ENCODE peak calls at places on chromosomes 11 and 22, in six cellular contexts. One of them, this sample, is unnamed.

GRCh38 chr22:43435851-43436535 is 24.2 kb downstream of the MPPED1 start:
- DNase-seq in stimulated activated CD4-positive, alpha-beta T cell treated with anti-CD3 and anti-CD28 coated beads, Interleukin-1b, Interleukin-23, amount 100 ng/mL, for 24 hours: no peak
- DNase-seq in NCI-H748 treated with DMSO at 0.1 percent for 48 hours: peak
- DNase-seq in prostate gland: peak
- DNase-seq in stimulated activated CD8-positive, alpha-beta memory T cell treated with anti-CD3 and anti-CD28 coated beads, Interleukin-15, amount 100 ng/mL, for 24 hours: no peak
- DNase-seq in mammary epithelial cell: no peak
- DNase-seq in this sample: peak

GRCh38 chr22:21866821-21867527 is 471 bp downstream of the MAPK1 start:
- DNase-seq in stimulated activated CD4-positive, alpha-beta T cell treated with anti-CD3 and anti-CD28 coated beads, Interleukin-1b, Interleukin-23, amount 100 ng/mL, for 24 hours: no peak
- DNase-seq in NCI-H748 treated with DMSO at 0.1 percent for 48 hours: no peak
- DNase-seq in prostate gland: no peak
- DNase-seq in stimulated activated CD8-positive, alpha-beta memory T cell treated with anti-CD3 and anti-CD28 coated beads, Interleukin-15, amount 100 ng/mL, for 24 hours: no peak
- DNase-seq in mammary epithelial cell: no peak
- DNase-seq in this sample: no peak

GRCh38 chr11:23423119-23423518 is 562.8 kb upstream of the CCDC179 start:
- DNase-seq in stimulated activated CD4-positive, alpha-beta T cell treated with anti-CD3 and anti-CD28 coated beads, Interleukin-1b, Interleukin-23, amount 100 ng/mL, for 24 hours: no peak
- DNase-seq in NCI-H748 treated with DMSO at 0.1 percent for 48 hours: no peak
- DNase-seq in prostate gland: no peak
- DNase-seq in stimulated activated CD8-positive, alpha-beta memory T cell treated with anti-CD3 and anti-CD28 coated beads, Interleukin-15, amount 100 ng/mL, for 24 hours: no peak
- DNase-seq in mammary epithelial cell: no peak
- DNase-seq in this sample: no peak

GRCh38 chr22:43862074-43862881 is at the start of gene SULT4A1:
- DNase-seq in stimulated activated CD4-positive, alpha-beta T cell treated with anti-CD3 and anti-CD28 coated beads, Interleukin-1b, Interleukin-23, amount 100 ng/mL, for 24 hours: no peak
- DNase-seq in NCI-H748 treated with DMSO at 0.1 percent for 48 hours: peak
- DNase-seq in prostate gland: no peak
- DNase-seq in stimulated activated CD8-positive, alpha-beta memory T cell treated with anti-CD3 and anti-CD28 coated beads, Interleukin-15, amount 100 ng/mL, for 24 hours: no peak
- DNase-seq in mammary epithelial cell: peak
- DNase-seq in this sample: peak

GRCh38 chr11:124669193-124669592 is 4.3 kb downstream of the SIAE start:
- DNase-seq in stimulated activated CD4-positive, alpha-beta T cell treated with anti-CD3 and anti-CD28 coated beads, Interleukin-1b, Interleukin-23, amount 100 ng/mL, for 24 hours: no peak
- DNase-seq in NCI-H748 treated with DMSO at 0.1 percent for 48 hours: peak
- DNase-seq in prostate gland: peak
- DNase-seq in stimulated activated CD8-positive, alpha-beta memory T cell treated with anti-CD3 and anti-CD28 coated beads, Interleukin-15, amount 100 ng/mL, for 24 hours: no peak
- DNase-seq in mammary epithelial cell: no peak
- DNase-seq in this sample: no peak

GRCh38 chr11:97224396-97224795 is 834.6 kb downstream of the JRKL start:
- DNase-seq in stimulated activated CD4-positive, alpha-beta T cell treated with anti-CD3 and anti-CD28 coated beads, Interleukin-1b, Interleukin-23, amount 100 ng/mL, for 24 hours: no peak
- DNase-seq in NCI-H748 treated with DMSO at 0.1 percent for 48 hours: no peak
- DNase-seq in prostate gland: no peak
- DNase-seq in stimulated activated CD8-positive, alpha-beta memory T cell treated with anti-CD3 and anti-CD28 coated beads, Interleukin-15, amount 100 ng/mL, for 24 hours: no peak
- DNase-seq in mammary epithelial cell: no peak
- DNase-seq in this sample: no peak

GRCh38 chr11:133553885-133554586 is 21.7 kb upstream of the OPCML start:
- DNase-seq in stimulated activated CD4-positive, alpha-beta T cell treated with anti-CD3 and anti-CD28 coated beads, Interleukin-1b, Interleukin-23, amount 100 ng/mL, for 24 hours: no peak
- DNase-seq in NCI-H748 treated with DMSO at 0.1 percent for 48 hours: no peak
- DNase-seq in prostate gland: no peak
- DNase-seq in stimulated activated CD8-positive, alpha-beta memory T cell treated with anti-CD3 and anti-CD28 coated beads, Interleukin-15, amount 100 ng/mL, for 24 hours: no peak
- DNase-seq in mammary epithelial cell: no peak
- DNase-seq in this sample: no peak

GRCh38 chr22:44566911-44567310 is 68.9 kb upstream of the RTL6 start:
- DNase-seq in stimulated activated CD4-positive, alpha-beta T cell treated with anti-CD3 and anti-CD28 coated beads, Interleukin-1b, Interleukin-23, amount 100 ng/mL, for 24 hours: no peak
- DNase-seq in NCI-H748 treated with DMSO at 0.1 percent for 48 hours: no peak
- DNase-seq in prostate gland: no peak
- DNase-seq in stimulated activated CD8-positive, alpha-beta memory T cell treated with anti-CD3 and anti-CD28 coated beads, Interleukin-15, amount 100 ng/mL, for 24 hours: no peak
- DNase-seq in mammary epithelial cell: no peak
- DNase-seq in this sample: no peak

GRCh38 chr11:100949443-100949842 is 180.2 kb downstream of the PGR start:
- DNase-seq in stimulated activated CD4-positive, alpha-beta T cell treated with anti-CD3 and anti-CD28 coated beads, Interleukin-1b, Interleukin-23, amount 100 ng/mL, for 24 hours: no peak
- DNase-seq in NCI-H748 treated with DMSO at 0.1 percent for 48 hours: no peak
- DNase-seq in prostate gland: no peak
- DNase-seq in stimulated activated CD8-positive, alpha-beta memory T cell treated with anti-CD3 and anti-CD28 coated beads, Interleukin-15, amount 100 ng/mL, for 24 hours: no peak
- DNase-seq in mammary epithelial cell: no peak
- DNase-seq in this sample: no peak

GRCh38 chr11:98940913-98941312 is 79.8 kb upstream of the CNTN5 start:
- DNase-seq in stimulated activated CD4-positive, alpha-beta T cell treated with anti-CD3 and anti-CD28 coated beads, Interleukin-1b, Interleukin-23, amount 100 ng/mL, for 24 hours: no peak
- DNase-seq in NCI-H748 treated with DMSO at 0.1 percent for 48 hours: no peak
- DNase-seq in prostate gland: no peak
- DNase-seq in stimulated activated CD8-positive, alpha-beta memory T cell treated with anti-CD3 and anti-CD28 coated beads, Interleukin-15, amount 100 ng/mL, for 24 hours: no peak
- DNase-seq in mammary epithelial cell: no peak
- DNase-seq in this sample: no peak

GRCh38 chr11:75717608-75718403 is at the start of gene MOGAT2:
- DNase-seq in stimulated activated CD4-positive, alpha-beta T cell treated with anti-CD3 and anti-CD28 coated beads, Interleukin-1b, Interleukin-23, amount 100 ng/mL, for 24 hours: no peak
- DNase-seq in NCI-H748 treated with DMSO at 0.1 percent for 48 hours: no peak
- DNase-seq in prostate gland: peak
- DNase-seq in stimulated activated CD8-positive, alpha-beta memory T cell treated with anti-CD3 and anti-CD28 coated beads, Interleukin-15, amount 100 ng/mL, for 24 hours: no peak
- DNase-seq in mammary epithelial cell: no peak
- DNase-seq in this sample: no peak

GRCh38 chr11:120959189-120959588 is 64.7 kb upstream of the TBCEL start:
- DNase-seq in stimulated activated CD4-positive, alpha-beta T cell treated with anti-CD3 and anti-CD28 coated beads, Interleukin-1b, Interleukin-23, amount 100 ng/mL, for 24 hours: no peak
- DNase-seq in NCI-H748 treated with DMSO at 0.1 percent for 48 hours: peak
- DNase-seq in prostate gland: no peak
- DNase-seq in stimulated activated CD8-positive, alpha-beta memory T cell treated with anti-CD3 and anti-CD28 coated beads, Interleukin-15, amount 100 ng/mL, for 24 hours: no peak
- DNase-seq in mammary epithelial cell: no peak
- DNase-seq in this sample: no peak

GRCh38 chr11:2701898-2702434 is 2.2 kb upstream of the KCNQ1OT1 start:
- DNase-seq in stimulated activated CD4-positive, alpha-beta T cell treated with anti-CD3 and anti-CD28 coated beads, Interleukin-1b, Interleukin-23, amount 100 ng/mL, for 24 hours: no peak
- DNase-seq in NCI-H748 treated with DMSO at 0.1 percent for 48 hours: no peak
- DNase-seq in prostate gland: no peak
- DNase-seq in stimulated activated CD8-positive, alpha-beta memory T cell treated with anti-CD3 and anti-CD28 coated beads, Interleukin-15, amount 100 ng/mL, for 24 hours: no peak
- DNase-seq in mammary epithelial cell: no peak
- DNase-seq in this sample: no peak

GRCh38 chr11:1653541-1654387 is 24.2 kb downstream of the KRTAP5-5 start:
- DNase-seq in stimulated activated CD4-positive, alpha-beta T cell treated with anti-CD3 and anti-CD28 coated beads, Interleukin-1b, Interleukin-23, amount 100 ng/mL, for 24 hours: no peak
- DNase-seq in NCI-H748 treated with DMSO at 0.1 percent for 48 hours: no peak
- DNase-seq in prostate gland: no peak
- DNase-seq in stimulated activated CD8-positive, alpha-beta memory T cell treated with anti-CD3 and anti-CD28 coated beads, Interleukin-15, amount 100 ng/mL, for 24 hours: no peak
- DNase-seq in mammary epithelial cell: no peak
- DNase-seq in this sample: no peak

GRCh38 chr22:38941488-38941987 is 15.9 kb upstream of the APOBEC3A start:
- DNase-seq in stimulated activated CD4-positive, alpha-beta T cell treated with anti-CD3 and anti-CD28 coated beads, Interleukin-1b, Interleukin-23, amount 100 ng/mL, for 24 hours: peak
- DNase-seq in NCI-H748 treated with DMSO at 0.1 percent for 48 hours: no peak
- DNase-seq in prostate gland: no peak
- DNase-seq in stimulated activated CD8-positive, alpha-beta memory T cell treated with anti-CD3 and anti-CD28 coated beads, Interleukin-15, amount 100 ng/mL, for 24 hours: no peak
- DNase-seq in mammary epithelial cell: no peak
- DNase-seq in this sample: no peak

GRCh38 chr11:3615998-3616397 is 25.8 kb downstream of the ART5 start:
- DNase-seq in stimulated activated CD4-positive, alpha-beta T cell treated with anti-CD3 and anti-CD28 coated beads, Interleukin-1b, Interleukin-23, amount 100 ng/mL, for 24 hours: no peak
- DNase-seq in NCI-H748 treated with DMSO at 0.1 percent for 48 hours: no peak
- DNase-seq in prostate gland: no peak
- DNase-seq in stimulated activated CD8-positive, alpha-beta memory T cell treated with anti-CD3 and anti-CD28 coated beads, Interleukin-15, amount 100 ng/mL, for 24 hours: no peak
- DNase-seq in mammary epithelial cell: peak
- DNase-seq in this sample: no peak

GRCh38 chr22:39469681-39470461 is 13.1 kb downstream of the MGAT3 start:
- DNase-seq in stimulated activated CD4-positive, alpha-beta T cell treated with anti-CD3 and anti-CD28 coated beads, Interleukin-1b, Interleukin-23, amount 100 ng/mL, for 24 hours: no peak
- DNase-seq in NCI-H748 treated with DMSO at 0.1 percent for 48 hours: no peak
- DNase-seq in prostate gland: no peak
- DNase-seq in stimulated activated CD8-positive, alpha-beta memory T cell treated with anti-CD3 and anti-CD28 coated beads, Interleukin-15, amount 100 ng/mL, for 24 hours: no peak
- DNase-seq in mammary epithelial cell: no peak
- DNase-seq in this sample: no peak

GRCh38 chr22:37274380-37274862 is 7.9 kb upstream of the CYTH4 start:
- DNase-seq in stimulated activated CD4-positive, alpha-beta T cell treated with anti-CD3 and anti-CD28 coated beads, Interleukin-1b, Interleukin-23, amount 100 ng/mL, for 24 hours: no peak
- DNase-seq in NCI-H748 treated with DMSO at 0.1 percent for 48 hours: no peak
- DNase-seq in prostate gland: no peak
- DNase-seq in stimulated activated CD8-positive, alpha-beta memory T cell treated with anti-CD3 and anti-CD28 coated beads, Interleukin-15, amount 100 ng/mL, for 24 hours: no peak
- DNase-seq in mammary epithelial cell: no peak
- DNase-seq in this sample: no peak

GRCh38 chr11:126404367-126404766 is 48.9 kb downstream of the ST3GAL4 start:
- DNase-seq in stimulated activated CD4-positive, alpha-beta T cell treated with anti-CD3 and anti-CD28 coated beads, Interleukin-1b, Interleukin-23, amount 100 ng/mL, for 24 hours: no peak
- DNase-seq in NCI-H748 treated with DMSO at 0.1 percent for 48 hours: no peak
- DNase-seq in prostate gland: no peak
- DNase-seq in stimulated activated CD8-positive, alpha-beta memory T cell treated with anti-CD3 and anti-CD28 coated beads, Interleukin-15, amount 100 ng/mL, for 24 hours: no peak
- DNase-seq in mammary epithelial cell: peak
- DNase-seq in this sample: no peak

GRCh38 chr11:1750481-1750839 is at the start of gene IFITM10:
- DNase-seq in stimulated activated CD4-positive, alpha-beta T cell treated with anti-CD3 and anti-CD28 coated beads, Interleukin-1b, Interleukin-23, amount 100 ng/mL, for 24 hours: no peak
- DNase-seq in NCI-H748 treated with DMSO at 0.1 percent for 48 hours: no peak
- DNase-seq in prostate gland: no peak
- DNase-seq in stimulated activated CD8-positive, alpha-beta memory T cell treated with anti-CD3 and anti-CD28 coated beads, Interleukin-15, amount 100 ng/mL, for 24 hours: no peak
- DNase-seq in mammary epithelial cell: peak
- DNase-seq in this sample: no peak

GRCh38 chr22:24088796-24089195 is 77.7 kb downstream of the CABIN1 start:
- DNase-seq in stimulated activated CD4-positive, alpha-beta T cell treated with anti-CD3 and anti-CD28 coated beads, Interleukin-1b, Interleukin-23, amount 100 ng/mL, for 24 hours: no peak
- DNase-seq in NCI-H748 treated with DMSO at 0.1 percent for 48 hours: no peak
- DNase-seq in prostate gland: no peak
- DNase-seq in stimulated activated CD8-positive, alpha-beta memory T cell treated with anti-CD3 and anti-CD28 coated beads, Interleukin-15, amount 100 ng/mL, for 24 hours: no peak
- DNase-seq in mammary epithelial cell: no peak
- DNase-seq in this sample: no peak

GRCh38 chr22:44604455-44604854 is 97.5 kb upstream of the PRR5 start:
- DNase-seq in stimulated activated CD4-positive, alpha-beta T cell treated with anti-CD3 and anti-CD28 coated beads, Interleukin-1b, Interleukin-23, amount 100 ng/mL, for 24 hours: no peak
- DNase-seq in NCI-H748 treated with DMSO at 0.1 percent for 48 hours: no peak
- DNase-seq in prostate gland: no peak
- DNase-seq in stimulated activated CD8-positive, alpha-beta memory T cell treated with anti-CD3 and anti-CD28 coated beads, Interleukin-15, amount 100 ng/mL, for 24 hours: no peak
- DNase-seq in mammary epithelial cell: no peak
- DNase-seq in this sample: no peak

GRCh38 chr22:25334091-25334490 is 114.7 kb downstream of the CRYBB2 start:
- DNase-seq in stimulated activated CD4-positive, alpha-beta T cell treated with anti-CD3 and anti-CD28 coated beads, Interleukin-1b, Interleukin-23, amount 100 ng/mL, for 24 hours: peak
- DNase-seq in NCI-H748 treated with DMSO at 0.1 percent for 48 hours: peak
- DNase-seq in prostate gland: peak
- DNase-seq in stimulated activated CD8-positive, alpha-beta memory T cell treated with anti-CD3 and anti-CD28 coated beads, Interleukin-15, amount 100 ng/mL, for 24 hours: no peak
- DNase-seq in mammary epithelial cell: peak
- DNase-seq in this sample: no peak

GRCh38 chr22:29032014-29032475 is 29.6 kb downstream of the C22orf31 start:
- DNase-seq in stimulated activated CD4-positive, alpha-beta T cell treated with anti-CD3 and anti-CD28 coated beads, Interleukin-1b, Interleukin-23, amount 100 ng/mL, for 24 hours: no peak
- DNase-seq in NCI-H748 treated with DMSO at 0.1 percent for 48 hours: no peak
- DNase-seq in prostate gland: no peak
- DNase-seq in stimulated activated CD8-positive, alpha-beta memory T cell treated with anti-CD3 and anti-CD28 coated beads, Interleukin-15, amount 100 ng/mL, for 24 hours: no peak
- DNase-seq in mammary epithelial cell: no peak
- DNase-seq in this sample: no peak

GRCh38 chr11:125570952-125571351 is 1.7 kb downstream of the EI24 start:
- DNase-seq in stimulated activated CD4-positive, alpha-beta T cell treated with anti-CD3 and anti-CD28 coated beads, Interleukin-1b, Interleukin-23, amount 100 ng/mL, for 24 hours: no peak
- DNase-seq in NCI-H748 treated with DMSO at 0.1 percent for 48 hours: no peak
- DNase-seq in prostate gland: no peak
- DNase-seq in stimulated activated CD8-positive, alpha-beta memory T cell treated with anti-CD3 and anti-CD28 coated beads, Interleukin-15, amount 100 ng/mL, for 24 hours: no peak
- DNase-seq in mammary epithelial cell: no peak
- DNase-seq in this sample: no peak

GRCh38 chr11:121318848-121319834 is 26.6 kb downstream of the SC5D start:
- DNase-seq in stimulated activated CD4-positive, alpha-beta T cell treated with anti-CD3 and anti-CD28 coated beads, Interleukin-1b, Interleukin-23, amount 100 ng/mL, for 24 hours: no peak
- DNase-seq in NCI-H748 treated with DMSO at 0.1 percent for 48 hours: peak
- DNase-seq in prostate gland: peak
- DNase-seq in stimulated activated CD8-positive, alpha-beta memory T cell treated with anti-CD3 and anti-CD28 coated beads, Interleukin-15, amount 100 ng/mL, for 24 hours: no peak
- DNase-seq in mammary epithelial cell: peak
- DNase-seq in this sample: no peak

GRCh38 chr11:57458060-57458409 is 2.3 kb upstream of the RTN4RL2 start:
- DNase-seq in stimulated activated CD4-positive, alpha-beta T cell treated with anti-CD3 and anti-CD28 coated beads, Interleukin-1b, Interleukin-23, amount 100 ng/mL, for 24 hours: no peak
- DNase-seq in NCI-H748 treated with DMSO at 0.1 percent for 48 hours: peak
- DNase-seq in prostate gland: no peak
- DNase-seq in stimulated activated CD8-positive, alpha-beta memory T cell treated with anti-CD3 and anti-CD28 coated beads, Interleukin-15, amount 100 ng/mL, for 24 hours: no peak
- DNase-seq in mammary epithelial cell: no peak
- DNase-seq in this sample: no peak

GRCh38 chr11:110173775-110174644 is 80.8 kb downstream of the ZC3H12C start:
- DNase-seq in stimulated activated CD4-positive, alpha-beta T cell treated with anti-CD3 and anti-CD28 coated beads, Interleukin-1b, Interleukin-23, amount 100 ng/mL, for 24 hours: peak
- DNase-seq in NCI-H748 treated with DMSO at 0.1 percent for 48 hours: peak
- DNase-seq in prostate gland: no peak
- DNase-seq in stimulated activated CD8-positive, alpha-beta memory T cell treated with anti-CD3 and anti-CD28 coated beads, Interleukin-15, amount 100 ng/mL, for 24 hours: peak
- DNase-seq in mammary epithelial cell: peak
- DNase-seq in this sample: no peak

GRCh38 chr11:73317373-73317772 is 9.3 kb downstream of the ARHGEF17 start:
- DNase-seq in stimulated activated CD4-positive, alpha-beta T cell treated with anti-CD3 and anti-CD28 coated beads, Interleukin-1b, Interleukin-23, amount 100 ng/mL, for 24 hours: no peak
- DNase-seq in NCI-H748 treated with DMSO at 0.1 percent for 48 hours: no peak
- DNase-seq in prostate gland: peak
- DNase-seq in stimulated activated CD8-positive, alpha-beta memory T cell treated with anti-CD3 and anti-CD28 coated beads, Interleukin-15, amount 100 ng/mL, for 24 hours: no peak
- DNase-seq in mammary epithelial cell: no peak
- DNase-seq in this sample: peak

GRCh38 chr11:96063886-96064285 is 140.0 kb upstream of the MTMR2 start:
- DNase-seq in stimulated activated CD4-positive, alpha-beta T cell treated with anti-CD3 and anti-CD28 coated beads, Interleukin-1b, Interleukin-23, amount 100 ng/mL, for 24 hours: no peak
- DNase-seq in NCI-H748 treated with DMSO at 0.1 percent for 48 hours: no peak
- DNase-seq in prostate gland: no peak
- DNase-seq in stimulated activated CD8-positive, alpha-beta memory T cell treated with anti-CD3 and anti-CD28 coated beads, Interleukin-15, amount 100 ng/mL, for 24 hours: no peak
- DNase-seq in mammary epithelial cell: no peak
- DNase-seq in this sample: no peak

GRCh38 chr11:1493650-1494244 is 7.2 kb upstream of the MOB2 start:
- DNase-seq in stimulated activated CD4-positive, alpha-beta T cell treated with anti-CD3 and anti-CD28 coated beads, Interleukin-1b, Interleukin-23, amount 100 ng/mL, for 24 hours: no peak
- DNase-seq in NCI-H748 treated with DMSO at 0.1 percent for 48 hours: no peak
- DNase-seq in prostate gland: no peak
- DNase-seq in stimulated activated CD8-positive, alpha-beta memory T cell treated with anti-CD3 and anti-CD28 coated beads, Interleukin-15, amount 100 ng/mL, for 24 hours: no peak
- DNase-seq in mammary epithelial cell: no peak
- DNase-seq in this sample: no peak

GRCh38 chr11:113504586-113504985 is 29.4 kb upstream of the DRD2 start:
- DNase-seq in stimulated activated CD4-positive, alpha-beta T cell treated with anti-CD3 and anti-CD28 coated beads, Interleukin-1b, Interleukin-23, amount 100 ng/mL, for 24 hours: no peak
- DNase-seq in NCI-H748 treated with DMSO at 0.1 percent for 48 hours: no peak
- DNase-seq in prostate gland: no peak
- DNase-seq in stimulated activated CD8-positive, alpha-beta memory T cell treated with anti-CD3 and anti-CD28 coated beads, Interleukin-15, amount 100 ng/mL, for 24 hours: no peak
- DNase-seq in mammary epithelial cell: no peak
- DNase-seq in this sample: no peak